ENCODE peak calls at places on chromosomes 3 and 15, in four cellular contexts. B, R, Y and Q are unnamed samples.

GRCh38 chr3:11653298-11654055 is 9.8 kb upstream of the VGLL4 start:
- DNase-seq in B (no peak), R (no peak), Y (no peak), Q (no peak)

GRCh38 chr3:174769171-174769570 is 90.0 kb upstream of the NAALADL2 start:
- DNase-seq in B (no peak), R (no peak), Y (no peak), Q (no peak)

GRCh38 chr3:55162031-55162784 is 234.3 kb upstream of the LRTM1 start:
- DNase-seq in B (no peak), R (no peak), Y (no peak), Q (peak; percentile 87)

GRCh38 chr3:45666729-45667440 is 22.3 kb upstream of the SACM1L start:
- DNase-seq in B (no peak), R (no peak), Y (no peak), Q (peak; percentile 49)

GRCh38 chr3:159586587-159587202 is 401.9 kb upstream of the IL12A start:
- DNase-seq in B (no peak), R (peak; percentile 68), Y (no peak), Q (peak; percentile 23)

GRCh38 chr3:13852638-13853009 is 27.2 kb downstream of the WNT7A start:
- DNase-seq in B (no peak), R (no peak), Y (no peak), Q (no peak)

GRCh38 chr3:141979050-141979671 is 102.7 kb downstream of the ATP1B3 start:
- DNase-seq in B (no peak), R (no peak), Y (peak; percentile 81), Q (peak; percentile 26)

GRCh38 chr15:25693321-25694237 is 169.5 kb downstream of the ATP10A start:
- DNase-seq in B (no peak), R (no peak), Y (no peak), Q (peak; percentile 5)

GRCh38 chr3:184716652-184717607 is 5.1 kb upstream of the MAGEF1 start:
- DNase-seq in B (no peak), R (peak; percentile 62), Y (no peak), Q (no peak)

GRCh38 chr3:73602171-73602570 is 22.6 kb downstream of the PDZRN3 start:
- DNase-seq in B (no peak), R (no peak), Y (peak; percentile 77), Q (no peak)

GRCh38 chr3:143063018-143063417 is 56.6 kb upstream of the CHST2 start:
- DNase-seq in B (no peak), R (no peak), Y (no peak), Q (no peak)

GRCh38 chr3:134609821-134610454 is 40.9 kb downstream of the KY start:
- DNase-seq in B (no peak), R (no peak), Y (no peak), Q (no peak)

GRCh38 chr3:54264050-54264449 is 141.7 kb downstream of the CACNA2D3 start:
- DNase-seq in B (no peak), R (no peak), Y (no peak), Q (no peak)

GRCh38 chr3:183266454-183266853 is 13.4 kb downstream of the B3GNT5 start:
- DNase-seq in B (no peak), R (no peak), Y (no peak), Q (no peak)

GRCh38 chr3:31610700-31611275 is 78.1 kb downstream of the STT3B start:
- DNase-seq in B (no peak), R (peak; percentile 11), Y (peak; percentile 17), Q (no peak)

GRCh38 chr3:15292765-15293522 is 39.4 kb downstream of the SH3BP5 start:
- DNase-seq in B (peak; percentile 36), R (no peak), Y (no peak), Q (peak; percentile 29)

GRCh38 chr15:45371546-45371945 is 6.8 kb downstream of the GATM start:
- DNase-seq in B (no peak), R (no peak), Y (no peak), Q (no peak)